ENCODE peak calls at places on chromosome 14, in four cellular contexts. R is suprapubic skin, S is GM12865, B is fibroblast of mammary gland. A is an unnamed sample.

GRCh38 chr14:78075610-78076277 is 94.4 kb upstream of the NRXN3 start:
- DNase-seq in S (no peak), R (peak), B (no peak), A (no peak)

GRCh38 chr14:37599527-37600368 is 4.3 kb downstream of the TTC6 start:
- DNase-seq in R (no peak), B (no peak), S (no peak), A (no peak)

GRCh38 chr14:53190938-53191337 is 37.8 kb upstream of the DDHD1 start:
- DNase-seq in R (no peak), B (peak), S (peak), A (no peak)

GRCh38 chr14:42335918-42336317 is 729.2 kb downstream of the LRFN5 start:
- DNase-seq in S (no peak), B (no peak), R (no peak), A (no peak)

GRCh38 chr14:37973031-37973908 is 234.4 kb upstream of the SSTR1 start:
- DNase-seq in S (no peak), R (no peak), B (no peak), A (no peak)

GRCh38 chr14:24960816-24961215 is 89.1 kb downstream of the STXBP6 start:
- DNase-seq in B (peak), S (no peak), R (no peak), A (no peak)

GRCh38 chr14:103733651-103734050 is 18.0 kb downstream of the ZFYVE21 start:
- DNase-seq in B (no peak), R (no peak), S (no peak), A (no peak)

GRCh38 chr14:33810308-33810707 is 140.6 kb downstream of the EGLN3 start:
- DNase-seq in S (no peak), R (no peak), B (no peak), A (no peak)

GRCh38 chr14:50321009-50321660 is 9.0 kb downstream of the DMAC2L start:
- DNase-seq in R (no peak), B (peak), S (peak), A (peak)

GRCh38 chr14:56137842-56138241 is 19.6 kb downstream of the PELI2 start:
- DNase-seq in S (no peak), B (no peak), R (no peak), A (no peak)

GRCh38 chr14:95518045-95518751 is 1.7 kb upstream of the SYNE3 start:
- DNase-seq in S (peak), B (no peak), R (peak), A (no peak)

GRCh38 chr14:49464885-49465284 is 121.3 kb downstream of the RPS29 start:
- DNase-seq in R (no peak), B (peak), S (no peak), A (no peak)

GRCh38 chr14:63840981-63841380 is 11.8 kb upstream of the SYNE2 start:
- DNase-seq in S (no peak), B (no peak), R (no peak), A (no peak)

GRCh38 chr14:67857778-67858350 is 38.3 kb downstream of the RAD51B start:
- DNase-seq in S (no peak), B (no peak), R (no peak), A (no peak)

GRCh38 chr14:59325906-59326305 is 137.4 kb downstream of the DAAM1 start:
- DNase-seq in R (no peak), S (no peak), B (peak), A (no peak)

GRCh38 chr14:99123208-99123870 is 148.7 kb downstream of the BCL11B start:
- DNase-seq in R (no peak), S (no peak), B (no peak), A (no peak)

GRCh38 chr14:65279510-65279909 is 133.0 kb upstream of the FUT8 start:
- DNase-seq in R (no peak), S (no peak), B (no peak), A (no peak)

GRCh38 chr14:65280653-65281052 is 131.9 kb upstream of the FUT8 start:
- DNase-seq in R (no peak), S (no peak), B (no peak), A (no peak)

GRCh38 chr14:65279958-65280357 is 132.6 kb upstream of the FUT8 start:
- DNase-seq in S (no peak), B (no peak), R (no peak), A (no peak)

GRCh38 chr14:65282909-65283253 is 129.6 kb upstream of the FUT8 start:
- DNase-seq in S (peak), B (no peak), R (no peak), A (no peak)

GRCh38 chr14:65281991-65282908 is 130.3 kb upstream of the FUT8 start:
- DNase-seq in B (peak), S (peak), R (no peak), A (no peak)
- H3K4me3 ChIP-seq in B (no peak), S (peak), R (peak), A (no peak)

GRCh38 chr14:73058224-73058922 is at the start of gene RBM25:
- DNase-seq in B (peak), S (peak), R (peak), A (peak)
- TF ChIP-seq CTCF in B (no peak), S (no peak), R (no peak), A (peak)

GRCh38 chr14:100587763-100588411 is 670 bp upstream of the BEGAIN start:
- DNase-seq in R (no peak), B (peak), S (no peak), A (no peak)
- H3K4me3 ChIP-seq in R (peak), B (no peak), S (no peak), A (no peak)

GRCh38 chr14:23069413-23069806 is 12.1 kb upstream of the CDH24 start:
- DNase-seq in B (no peak), R (peak), S (no peak), A (no peak)
- TF ChIP-seq CTCF in B (no peak), R (no peak), S (no peak), A (no peak)

DNA sequence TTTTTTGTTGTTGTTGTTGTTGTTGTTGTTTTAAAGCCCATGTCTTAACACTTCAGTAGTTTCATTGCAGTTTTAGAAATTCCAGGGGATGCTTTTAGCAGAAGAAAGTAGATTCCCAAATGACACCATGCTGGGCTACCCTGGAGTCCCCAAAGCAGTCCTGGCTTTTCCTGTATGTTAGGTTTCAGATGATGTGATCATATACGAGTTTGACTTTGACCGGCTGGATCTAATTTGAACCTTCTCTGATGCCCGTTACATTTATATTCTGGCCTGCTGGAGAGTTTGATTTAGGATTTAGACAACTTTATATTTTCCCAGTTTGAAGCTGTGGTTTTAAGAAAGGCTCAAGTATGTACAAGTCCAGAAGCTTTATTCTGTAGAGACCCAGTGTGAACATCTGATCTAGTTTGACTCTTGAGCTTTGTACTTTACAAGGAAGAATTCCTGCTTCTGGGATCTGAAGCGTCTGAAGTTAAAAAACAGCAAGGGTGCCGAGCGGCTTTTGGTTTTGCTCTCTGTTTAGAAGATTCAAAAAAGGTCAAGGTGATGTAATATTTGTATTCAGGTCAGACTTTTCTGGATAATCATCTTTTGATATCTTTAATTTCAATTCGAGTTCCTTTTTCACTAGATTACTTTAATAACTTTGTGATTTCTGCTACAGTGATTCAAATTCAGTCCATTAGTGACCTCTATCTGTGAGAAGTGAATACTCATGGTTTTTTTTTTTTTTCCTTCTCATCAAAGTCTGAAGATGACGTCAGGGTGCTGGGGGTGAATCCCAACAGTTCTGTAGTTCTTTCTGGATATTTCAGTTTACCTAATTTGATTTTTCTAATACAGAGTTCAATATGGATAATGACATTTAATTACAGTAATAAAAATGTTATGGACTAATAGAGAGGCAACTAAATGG is 6.2 kb downstream of the FLRT2 start:
- DNase-seq in B (peak), S (no peak), R (no peak), A (no peak)
- H3K4me3 ChIP-seq in B (peak), S (no peak), R (peak), A (no peak)

GRCh38 chr14:97975960-97976359 is 1178.8 kb downstream of the VRK1 start:
- DNase-seq in S (no peak), R (no peak), B (no peak), A (no peak)

GRCh38 chr14:97977711-97978261 is 1180.6 kb downstream of the VRK1 start:
- DNase-seq in R (peak), S (no peak), B (peak), A (no peak)

GRCh38 chr14:97976861-97977260 is 1179.7 kb downstream of the VRK1 start:
- DNase-seq in R (peak), S (no peak), B (no peak), A (no peak)

GRCh38 chr14:97978336-97978735 is 1181.2 kb downstream of the VRK1 start:
- DNase-seq in B (peak), S (peak), R (peak), A (peak)
- TF ChIP-seq CTCF in B (no peak), S (no peak), R (peak), A (peak)

GRCh38 chr14:73717998-73718741 is 4.0 kb upstream of the PNMA1 start:
- DNase-seq in B (no peak), R (no peak), S (no peak), A (no peak)
- H3K4me3 ChIP-seq in B (no peak), R (no peak), S (no peak), A (no peak)

GRCh38 chr14:36524220-36524837 is 4.3 kb upstream of the NKX2-1 start:
- DNase-seq in B (no peak), S (no peak), R (no peak), A (no peak)
- TF ChIP-seq CTCF in B (no peak), S (no peak), R (peak), A (no peak)

GRCh38 chr14:88310021-88310420 is 13.0 kb downstream of the KCNK10 start:
- DNase-seq in R (no peak), S (no peak), B (no peak), A (no peak)

GRCh38 chr14:88312262-88312661 is 10.8 kb downstream of the KCNK10 start:
- DNase-seq in B (no peak), S (no peak), R (no peak), A (no peak)

GRCh38 chr14:88305923-88306322 is 17.1 kb downstream of the KCNK10 start:
- DNase-seq in S (no peak), B (no peak), R (no peak), A (no peak)

DNA sequence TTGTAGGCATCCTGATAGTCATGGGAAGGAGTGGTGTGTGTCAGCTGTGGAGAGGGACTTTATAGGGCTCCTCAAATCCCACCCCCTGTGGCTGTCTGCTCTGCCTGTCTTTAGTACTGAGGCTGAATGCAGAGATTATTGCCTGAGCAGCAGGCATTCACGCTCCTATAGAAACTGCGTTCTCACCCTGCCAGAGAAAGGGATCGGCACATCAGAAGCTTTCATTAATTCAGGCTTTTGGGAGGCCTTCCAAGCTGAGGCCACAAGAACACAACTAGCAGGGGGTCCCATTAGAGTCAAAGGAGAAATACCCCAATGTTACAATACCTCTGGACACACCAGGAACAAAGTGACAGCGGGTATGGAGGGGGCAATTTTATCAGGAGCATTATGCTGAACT is 12.6 kb downstream of the KCNK10 start:
- DNase-seq in S (no peak), R (no peak), B (no peak), A (no peak)
- H3K4me3 ChIP-seq in S (no peak), R (no peak), B (no peak), A (no peak)